ENCODE peak calls at places on chromosomes 16 and 17, in eight cellular contexts. One of them, this sample, is unnamed.

GRCh38 chr17:80803451-80804428 is 187.9 kb upstream of the CHMP6 start:
- DNase-seq in RPMI7951: no peak
- DNase-seq in NCI-H1436: no peak
- DNase-seq in naive thymus-derived CD4-positive, alpha-beta T cell: no peak
- DNase-seq in Calu3: no peak
- DNase-seq in stimulated activated naive CD8-positive, alpha-beta T cell treated with anti-CD3 and anti-CD28 coated beads, Interleukin-15, Interleukin-2, amounts not matched to agents 100 U/mL and 50 U/mL, for 24 hours: no peak
- DNase-seq in NCI-H2081: no peak
- DNase-seq in RCC 7860: no peak
- DNase-seq in this sample: no peak

GRCh38 chr17:76261421-76262215 is 3.5 kb upstream of the UBALD2 start:
- DNase-seq in RPMI7951: peak
- DNase-seq in NCI-H1436: peak
- DNase-seq in naive thymus-derived CD4-positive, alpha-beta T cell: no peak
- DNase-seq in Calu3: no peak
- DNase-seq in stimulated activated naive CD8-positive, alpha-beta T cell treated with anti-CD3 and anti-CD28 coated beads, Interleukin-15, Interleukin-2, amounts not matched to agents 100 U/mL and 50 U/mL, for 24 hours: no peak
- DNase-seq in NCI-H2081: no peak
- DNase-seq in RCC 7860: no peak
- DNase-seq in this sample: no peak

GRCh38 chr17:63675607-63676539 is 24.1 kb downstream of the LIMD2 start:
- DNase-seq in RPMI7951: peak
- DNase-seq in NCI-H1436: no peak
- DNase-seq in naive thymus-derived CD4-positive, alpha-beta T cell: no peak
- DNase-seq in Calu3: peak
- DNase-seq in stimulated activated naive CD8-positive, alpha-beta T cell treated with anti-CD3 and anti-CD28 coated beads, Interleukin-15, Interleukin-2, amounts not matched to agents 100 U/mL and 50 U/mL, for 24 hours: no peak
- DNase-seq in NCI-H2081: peak
- DNase-seq in RCC 7860: peak
- DNase-seq in this sample: no peak

GRCh38 chr17:72176902-72177660 is 56.3 kb downstream of the SOX9 start:
- DNase-seq in RPMI7951: no peak
- DNase-seq in NCI-H1436: no peak
- DNase-seq in naive thymus-derived CD4-positive, alpha-beta T cell: no peak
- DNase-seq in Calu3: no peak
- DNase-seq in stimulated activated naive CD8-positive, alpha-beta T cell treated with anti-CD3 and anti-CD28 coated beads, Interleukin-15, Interleukin-2, amounts not matched to agents 100 U/mL and 50 U/mL, for 24 hours: no peak
- DNase-seq in NCI-H2081: peak
- DNase-seq in RCC 7860: no peak
- DNase-seq in this sample: no peak

GRCh38 chr16:86466695-86467406 is 43.5 kb upstream of the FOXF1 start:
- DNase-seq in RPMI7951: peak
- DNase-seq in NCI-H1436: no peak
- DNase-seq in naive thymus-derived CD4-positive, alpha-beta T cell: no peak
- DNase-seq in Calu3: no peak
- DNase-seq in stimulated activated naive CD8-positive, alpha-beta T cell treated with anti-CD3 and anti-CD28 coated beads, Interleukin-15, Interleukin-2, amounts not matched to agents 100 U/mL and 50 U/mL, for 24 hours: no peak
- DNase-seq in NCI-H2081: no peak
- DNase-seq in RCC 7860: no peak
- DNase-seq in this sample: no peak

GRCh38 chr17:28347261-28347891 is 10.0 kb downstream of the POLDIP2 start:
- DNase-seq in RPMI7951: peak
- DNase-seq in NCI-H1436: no peak
- DNase-seq in naive thymus-derived CD4-positive, alpha-beta T cell: no peak
- DNase-seq in Calu3: peak
- DNase-seq in stimulated activated naive CD8-positive, alpha-beta T cell treated with anti-CD3 and anti-CD28 coated beads, Interleukin-15, Interleukin-2, amounts not matched to agents 100 U/mL and 50 U/mL, for 24 hours: no peak
- DNase-seq in NCI-H2081: no peak
- DNase-seq in RCC 7860: peak
- DNase-seq in this sample: no peak

GRCh38 chr16:86566966-86567700 is 504 bp downstream of the FOXC2 start:
- DNase-seq in RPMI7951: peak
- DNase-seq in NCI-H1436: no peak
- DNase-seq in naive thymus-derived CD4-positive, alpha-beta T cell: no peak
- DNase-seq in Calu3: peak
- DNase-seq in stimulated activated naive CD8-positive, alpha-beta T cell treated with anti-CD3 and anti-CD28 coated beads, Interleukin-15, Interleukin-2, amounts not matched to agents 100 U/mL and 50 U/mL, for 24 hours: no peak
- DNase-seq in NCI-H2081: no peak
- DNase-seq in RCC 7860: no peak
- DNase-seq in this sample: no peak

GRCh38 chr16:3486506-3487215 is 8.6 kb downstream of the C16orf90 start:
- DNase-seq in RPMI7951: no peak
- DNase-seq in NCI-H1436: no peak
- DNase-seq in naive thymus-derived CD4-positive, alpha-beta T cell: no peak
- DNase-seq in Calu3: no peak
- DNase-seq in stimulated activated naive CD8-positive, alpha-beta T cell treated with anti-CD3 and anti-CD28 coated beads, Interleukin-15, Interleukin-2, amounts not matched to agents 100 U/mL and 50 U/mL, for 24 hours: no peak
- DNase-seq in NCI-H2081: no peak
- DNase-seq in RCC 7860: no peak
- DNase-seq in this sample: no peak

GRCh38 chr16:30927789-30928378 is 4.5 kb downstream of the FBXL19 start:
- DNase-seq in RPMI7951: peak
- DNase-seq in NCI-H1436: peak
- DNase-seq in naive thymus-derived CD4-positive, alpha-beta T cell: no peak
- DNase-seq in Calu3: peak
- DNase-seq in stimulated activated naive CD8-positive, alpha-beta T cell treated with anti-CD3 and anti-CD28 coated beads, Interleukin-15, Interleukin-2, amounts not matched to agents 100 U/mL and 50 U/mL, for 24 hours: peak
- DNase-seq in NCI-H2081: peak
- DNase-seq in RCC 7860: peak
- DNase-seq in this sample: no peak

GRCh38 chr17:31858647-31859486 is at the start of gene COPRS:
- DNase-seq in RPMI7951: peak
- DNase-seq in NCI-H1436: peak
- DNase-seq in naive thymus-derived CD4-positive, alpha-beta T cell: peak
- DNase-seq in Calu3: peak
- DNase-seq in stimulated activated naive CD8-positive, alpha-beta T cell treated with anti-CD3 and anti-CD28 coated beads, Interleukin-15, Interleukin-2, amounts not matched to agents 100 U/mL and 50 U/mL, for 24 hours: peak
- DNase-seq in NCI-H2081: peak
- DNase-seq in RCC 7860: peak
- DNase-seq in this sample: peak

This sample was measured in immature natural killer cell.